ENCODE peak calls at places on chromosomes 7 and 10, in five cellular contexts. One of them, this sample, is unnamed.

GRCh38 chr10:126939706-126940105 is 34.5 kb downstream of the DOCK1 start:
- DNase-seq in neural crest cell: peak; percentile 20
- DNase-seq in cardiac muscle cell: no peak
- DNase-seq in IMR-90: no peak
- DNase-seq in cardiac fibroblast: no peak
- DNase-seq in this sample: no peak

GRCh38 chr10:4099202-4099601 is 314.2 kb upstream of the KLF6 start:
- DNase-seq in neural crest cell: no peak
- DNase-seq in cardiac muscle cell: no peak
- DNase-seq in IMR-90: no peak
- DNase-seq in cardiac fibroblast: no peak
- DNase-seq in this sample: no peak

GRCh38 chr7:76515999-76516443 is 5.7 kb downstream of the UPK3B start:
- DNase-seq in cardiac fibroblast: no peak
- DNase-seq in cardiac muscle cell: peak; percentile 58
- DNase-seq in IMR-90: peak; percentile 23
- DNase-seq in neural crest cell: no peak
- DNase-seq in this sample: peak; percentile 68

GRCh38 chr7:157470699-157471098 is 133.9 kb downstream of the DNAJB6 start:
- DNase-seq in cardiac fibroblast: no peak
- DNase-seq in IMR-90: no peak
- DNase-seq in cardiac muscle cell: no peak
- DNase-seq in neural crest cell: no peak
- DNase-seq in this sample: no peak

GRCh38 chr7:80018941-80019808 is 115.5 kb upstream of the GNAI1 start:
- DNase-seq in cardiac fibroblast: peak; percentile 75
- DNase-seq in neural crest cell: peak; percentile 66
- DNase-seq in IMR-90: peak; percentile 64
- DNase-seq in cardiac muscle cell: peak; percentile 73
- DNase-seq in this sample: peak; percentile 19

GRCh38 chr10:87643920-87644319 is 15.8 kb upstream of the PAPSS2 start:
- DNase-seq in neural crest cell: no peak
- DNase-seq in cardiac fibroblast: no peak
- DNase-seq in IMR-90: no peak
- DNase-seq in cardiac muscle cell: no peak
- DNase-seq in this sample: no peak

GRCh38 chr10:110326351-110327032 is 21.8 kb upstream of the SMNDC1 start:
- DNase-seq in cardiac fibroblast: peak; percentile 90
- DNase-seq in cardiac muscle cell: no peak
- DNase-seq in neural crest cell: no peak
- DNase-seq in IMR-90: peak; percentile 97
- DNase-seq in this sample: no peak

GRCh38 chr7:94266278-94266677 is 128.4 kb upstream of the COL1A2 start:
- DNase-seq in IMR-90: no peak
- DNase-seq in cardiac muscle cell: peak; percentile 89
- DNase-seq in cardiac fibroblast: peak; percentile 63
- DNase-seq in neural crest cell: no peak
- DNase-seq in this sample: no peak

GRCh38 chr7:114864278-114864677 is 57.6 kb upstream of the MDFIC start:
- DNase-seq in IMR-90: peak; percentile 12
- DNase-seq in cardiac fibroblast: peak; percentile 8
- DNase-seq in cardiac muscle cell: no peak
- DNase-seq in neural crest cell: no peak
- DNase-seq in this sample: no peak

GRCh38 chr7:28224675-28225074 is 44.1 kb upstream of the JAZF1 start:
- DNase-seq in neural crest cell: no peak
- DNase-seq in cardiac fibroblast: no peak
- DNase-seq in cardiac muscle cell: no peak
- DNase-seq in IMR-90: no peak
- DNase-seq in this sample: no peak

GRCh38 chr7:108104324-108104723 is 25.8 kb downstream of the LAMB4 start:
- DNase-seq in cardiac muscle cell: peak; percentile 68
- DNase-seq in IMR-90: no peak
- DNase-seq in cardiac fibroblast: peak; percentile 65
- DNase-seq in neural crest cell: no peak
- DNase-seq in this sample: no peak

GRCh38 chr10:51389415-51390342 is 309.7 kb downstream of the CSTF2T start:
- DNase-seq in IMR-90: peak; percentile 99
- DNase-seq in cardiac fibroblast: peak; percentile 91
- DNase-seq in cardiac muscle cell: peak; percentile 99
- DNase-seq in neural crest cell: peak; percentile 42
- DNase-seq in this sample: no peak

GRCh38 chr7:101077303-101078086 is 7.8 kb upstream of the TRIM56 start:
- DNase-seq in cardiac muscle cell: peak; percentile 76
- DNase-seq in neural crest cell: peak; percentile 86
- DNase-seq in cardiac fibroblast: peak; percentile 78
- DNase-seq in IMR-90: peak; percentile 64
- DNase-seq in this sample: peak; percentile 62

GRCh38 chr7:93551063-93551895 is 23.2 kb downstream of the CALCR start:
- DNase-seq in cardiac muscle cell: peak; percentile 73
- DNase-seq in cardiac fibroblast: peak; percentile 77
- DNase-seq in IMR-90: peak; percentile 56
- DNase-seq in neural crest cell: no peak
- DNase-seq in this sample: no peak

GRCh38 chr10:90930971-90931841 is 10.3 kb upstream of the ANKRD1 start:
- DNase-seq in IMR-90: peak; percentile 85
- DNase-seq in cardiac fibroblast: peak; percentile 86
- DNase-seq in cardiac muscle cell: peak; percentile 97
- DNase-seq in neural crest cell: no peak
- DNase-seq in this sample: no peak

GRCh38 chr7:30761214-30762156 is 9.6 kb downstream of the INMT start:
- DNase-seq in cardiac fibroblast: no peak
- DNase-seq in neural crest cell: no peak
- DNase-seq in IMR-90: no peak
- DNase-seq in cardiac muscle cell: peak; percentile 98
- DNase-seq in this sample: no peak

GRCh38 chr7:73976761-73977625 is 51.0 kb upstream of the ELN start:
- DNase-seq in neural crest cell: no peak
- DNase-seq in cardiac fibroblast: no peak
- DNase-seq in IMR-90: no peak
- DNase-seq in cardiac muscle cell: no peak
- DNase-seq in this sample: no peak

GRCh38 chr10:72124984-72125383 is 36.6 kb upstream of the SPOCK2 start:
- DNase-seq in IMR-90: peak; percentile 77
- DNase-seq in neural crest cell: no peak
- DNase-seq in cardiac fibroblast: peak; percentile 66
- DNase-seq in cardiac muscle cell: peak; percentile 14
- DNase-seq in this sample: no peak

GRCh38 chr10:12949248-12949647 is 52.3 kb downstream of the CCDC3 start:
- DNase-seq in cardiac fibroblast: no peak
- DNase-seq in cardiac muscle cell: no peak
- DNase-seq in IMR-90: no peak
- DNase-seq in neural crest cell: no peak
- DNase-seq in this sample: no peak

GRCh38 chr10:101121661-101122045 is 9.4 kb upstream of the TLX1 start:
- DNase-seq in cardiac fibroblast: no peak
- DNase-seq in neural crest cell: no peak
- DNase-seq in IMR-90: no peak
- DNase-seq in cardiac muscle cell: no peak
- DNase-seq in this sample: no peak

GRCh38 chr10:127402596-127403409 is 146.3 kb upstream of the NPS start:
- DNase-seq in cardiac fibroblast: no peak
- DNase-seq in cardiac muscle cell: no peak
- DNase-seq in IMR-90: peak; percentile 24
- DNase-seq in neural crest cell: peak; percentile 8
- DNase-seq in this sample: no peak

GRCh38 chr7:1425292-1426136 is 33.8 kb downstream of the MICALL2 start:
- DNase-seq in neural crest cell: no peak
- DNase-seq in cardiac fibroblast: peak; percentile 22
- DNase-seq in IMR-90: no peak
- DNase-seq in cardiac muscle cell: peak; percentile 20
- DNase-seq in this sample: peak; percentile 84

GRCh38 chr10:5812283-5813090 is 747 bp downstream of the GDI2 start:
- DNase-seq in neural crest cell: peak; percentile 30
- DNase-seq in IMR-90: no peak
- DNase-seq in cardiac fibroblast: peak; percentile 20
- DNase-seq in cardiac muscle cell: peak; percentile 28
- DNase-seq in this sample: no peak

GRCh38 chr7:113710310-113711106 is 208.3 kb downstream of the PPP1R3A start:
- DNase-seq in cardiac fibroblast: peak; percentile 90
- DNase-seq in IMR-90: peak; percentile 83
- DNase-seq in cardiac muscle cell: peak; percentile 89
- DNase-seq in neural crest cell: peak; percentile 45
- DNase-seq in this sample: peak; percentile 9

GRCh38 chr7:155423337-155424285 is 34.3 kb upstream of the EN2 start:
- DNase-seq in IMR-90: no peak
- DNase-seq in cardiac muscle cell: no peak
- DNase-seq in cardiac fibroblast: no peak
- DNase-seq in neural crest cell: no peak
- DNase-seq in this sample: no peak

GRCh38 chr7:129161524-129161923 is 17.0 kb downstream of the TSPAN33 start:
- DNase-seq in IMR-90: no peak
- DNase-seq in cardiac fibroblast: no peak
- DNase-seq in neural crest cell: no peak
- DNase-seq in cardiac muscle cell: no peak
- DNase-seq in this sample: no peak

GRCh38 chr7:64885520-64886240 is 17.4 kb upstream of the ZNF273 start:
- DNase-seq in cardiac muscle cell: no peak
- DNase-seq in IMR-90: no peak
- DNase-seq in cardiac fibroblast: no peak
- DNase-seq in neural crest cell: no peak
- DNase-seq in this sample: peak; percentile 7

GRCh38 chr7:3119963-3120362 is 76.3 kb upstream of the CARD11 start:
- DNase-seq in neural crest cell: no peak
- DNase-seq in cardiac muscle cell: no peak
- DNase-seq in IMR-90: no peak
- DNase-seq in cardiac fibroblast: no peak
- DNase-seq in this sample: no peak

GRCh38 chr7:44261239-44261638 is 60.5 kb downstream of the YKT6 start:
- DNase-seq in cardiac muscle cell: no peak
- DNase-seq in neural crest cell: no peak
- DNase-seq in IMR-90: no peak
- DNase-seq in cardiac fibroblast: no peak
- DNase-seq in this sample: no peak

GRCh38 chr7:44263342-44264082 is 61.9 kb downstream of the CAMK2B start:
- DNase-seq in neural crest cell: no peak
- DNase-seq in cardiac fibroblast: no peak
- DNase-seq in cardiac muscle cell: no peak
- DNase-seq in IMR-90: no peak
- DNase-seq in this sample: no peak

GRCh38 chr7:44259547-44260457 is 59.0 kb downstream of the YKT6 start:
- DNase-seq in cardiac fibroblast: peak; percentile 98
- DNase-seq in cardiac muscle cell: peak; percentile 99
- DNase-seq in neural crest cell: no peak
- DNase-seq in IMR-90: peak; percentile 96
- DNase-seq in this sample: no peak

GRCh38 chr7:44264221-44264956 is 61.0 kb downstream of the CAMK2B start:
- DNase-seq in neural crest cell: no peak
- DNase-seq in cardiac fibroblast: no peak
- DNase-seq in IMR-90: no peak
- DNase-seq in cardiac muscle cell: no peak
- DNase-seq in this sample: peak; percentile 70

DNA sequence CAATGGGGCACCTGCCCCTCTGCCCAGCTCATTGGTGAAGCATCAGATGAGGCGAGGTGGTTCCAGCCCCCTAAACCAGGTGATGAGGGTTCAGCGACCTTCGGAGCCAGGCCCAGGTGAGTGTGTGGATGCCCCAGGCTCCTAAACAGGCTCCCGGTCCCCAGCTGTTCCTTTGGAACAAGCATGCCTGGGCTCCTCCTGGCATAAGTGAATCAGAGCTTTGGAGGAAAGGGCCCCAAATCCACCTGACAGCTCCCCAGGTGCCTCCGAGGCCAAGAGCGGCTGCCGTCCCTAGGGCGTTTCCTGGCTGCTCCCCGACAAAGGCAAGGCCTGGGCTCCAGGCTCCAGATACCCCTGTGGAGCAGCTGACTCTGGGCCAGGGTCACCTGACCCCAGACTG is 61.3 kb downstream of the YKT6 start:
- DNase-seq in IMR-90: no peak
- DNase-seq in neural crest cell: no peak
- DNase-seq in cardiac muscle cell: no peak
- DNase-seq in cardiac fibroblast: no peak
- DNase-seq in this sample: no peak
- TF ChIP-seq CTCF in IMR-90: no peak
- TF ChIP-seq CTCF in neural crest cell: no peak
- TF ChIP-seq CTCF in cardiac muscle cell: no peak
- TF ChIP-seq CTCF in cardiac fibroblast: no peak
- TF ChIP-seq CTCF in this sample: no peak

GRCh38 chr7:21690717-21691116 is 147.9 kb downstream of the DNAH11 start:
- DNase-seq in cardiac fibroblast: peak; percentile 16
- DNase-seq in neural crest cell: no peak
- DNase-seq in IMR-90: no peak
- DNase-seq in cardiac muscle cell: no peak
- DNase-seq in this sample: no peak
- TF ChIP-seq CTCF in cardiac fibroblast: no peak
- TF ChIP-seq CTCF in neural crest cell: no peak
- TF ChIP-seq CTCF in IMR-90: no peak
- TF ChIP-seq CTCF in cardiac muscle cell: no peak
- TF ChIP-seq CTCF in this sample: no peak

DNA sequence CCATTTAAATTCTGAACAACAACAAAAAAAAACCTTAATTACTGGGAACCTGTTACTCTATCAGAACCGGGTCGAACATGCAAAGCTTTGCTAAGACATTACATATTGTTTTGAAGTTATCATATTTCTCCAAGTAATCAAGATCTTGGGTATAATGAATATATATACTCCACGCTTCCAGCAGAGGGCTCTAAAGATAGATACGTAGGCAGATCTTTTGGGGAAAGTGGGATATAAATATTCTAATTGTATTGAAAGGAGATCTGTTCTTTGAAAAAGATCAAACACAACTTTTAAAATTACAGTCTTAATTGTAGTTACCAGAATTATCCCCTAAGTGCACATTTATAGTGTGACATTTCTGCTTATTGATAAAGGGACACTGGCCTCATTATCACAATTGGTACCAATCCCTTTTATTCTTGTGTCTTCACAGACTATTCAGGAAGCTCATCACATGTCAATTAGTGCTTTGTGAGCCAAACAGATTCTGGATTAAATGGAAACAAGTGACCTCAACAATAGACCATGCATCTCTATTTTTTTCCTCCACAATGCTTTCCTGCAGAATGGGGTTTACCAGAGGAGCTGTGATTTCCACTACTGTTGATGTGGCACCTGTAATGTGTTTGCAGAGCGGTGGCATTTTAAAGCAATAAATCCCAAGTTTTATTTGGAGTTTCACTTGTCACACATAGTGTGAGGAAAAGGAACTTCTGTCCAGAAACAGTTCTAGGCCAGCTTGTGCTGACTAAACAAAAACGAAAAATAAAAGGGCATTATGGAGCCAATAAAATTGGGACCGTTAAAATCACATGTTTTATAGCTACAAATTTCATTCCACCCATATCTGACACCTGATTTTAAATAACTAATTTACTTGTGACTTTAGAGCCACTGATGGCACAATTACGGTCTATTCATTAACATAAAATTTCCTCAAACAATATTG is 122.4 kb downstream of the CTTNBP2 start:
- DNase-seq in neural crest cell: no peak
- DNase-seq in cardiac fibroblast: peak; percentile 37
- DNase-seq in cardiac muscle cell: peak; percentile 29
- DNase-seq in IMR-90: peak; percentile 50
- DNase-seq in this sample: no peak
- TF ChIP-seq CTCF in neural crest cell: peak; percentile 73
- TF ChIP-seq CTCF in cardiac fibroblast: peak; percentile 37
- TF ChIP-seq CTCF in cardiac muscle cell: peak; percentile 49
- TF ChIP-seq CTCF in IMR-90: peak; percentile 70
- TF ChIP-seq CTCF in this sample: peak; percentile 45

GRCh38 chr7:7761340-7761973 is 43.0 kb upstream of the RPA3 start:
- DNase-seq in cardiac fibroblast: peak; percentile 86
- DNase-seq in cardiac muscle cell: peak; percentile 63
- DNase-seq in neural crest cell: no peak
- DNase-seq in IMR-90: peak; percentile 66
- DNase-seq in this sample: no peak
- TF ChIP-seq CTCF in cardiac fibroblast: peak; percentile 37
- TF ChIP-seq CTCF in cardiac muscle cell: peak; percentile 25
- TF ChIP-seq CTCF in neural crest cell: peak; percentile 54
- TF ChIP-seq CTCF in IMR-90: peak; percentile 50
- TF ChIP-seq CTCF in this sample: peak; percentile 45

GRCh38 chr7:150313367-150313809 is 9.8 kb upstream of the LRRC61 start:
- DNase-seq in neural crest cell: no peak
- DNase-seq in cardiac fibroblast: no peak
- DNase-seq in IMR-90: no peak
- DNase-seq in cardiac muscle cell: no peak
- DNase-seq in this sample: no peak
- TF ChIP-seq CTCF in neural crest cell: no peak
- TF ChIP-seq CTCF in cardiac fibroblast: no peak
- TF ChIP-seq CTCF in IMR-90: no peak
- TF ChIP-seq CTCF in cardiac muscle cell: no peak
- TF ChIP-seq CTCF in this sample: no peak